ENCODE peak calls at places on chromosomes 6 and 20, in five cellular contexts. B is IMR-90, O is prostate gland, L is epithelial cell of esophagus, U is PC-3. D is an unnamed sample.
A peak's percentile ranks its signal among the peaks of the same experiment; 100 is the strongest.

GRCh38 chr6:107642348-107643347 is 152.7 kb downstream of the SOBP start:
- DNase-seq in B (no peak), O (no peak), L (no peak), U (no peak), D (no peak)

GRCh38 chr6:157535354-157536217 is 154.6 kb downstream of the ZDHHC14 start:
- DNase-seq in B (peak; percentile 80), O (no peak), L (peak; percentile 74), U (peak; percentile 81), D (peak; percentile 90)

GRCh38 chr6:33407132-33407718 is 3.6 kb upstream of the PHF1 start:
- DNase-seq in B (peak; percentile 69), O (no peak), L (peak; percentile 63), U (peak; percentile 48), D (peak; percentile 60)

GRCh38 chr6:43147289-43147688 is 23.8 kb upstream of the SRF start:
- DNase-seq in B (no peak), O (no peak), L (no peak), U (no peak), D (no peak)

GRCh38 chr6:11146117-11146826 is 34.7 kb upstream of the ERVFRD-1 start:
- DNase-seq in B (no peak), O (no peak), L (peak; percentile 73), U (no peak), D (peak; percentile 82)

GRCh38 chr20:50794846-50795634 is at the start of gene BCAS4:
- DNase-seq in B (peak; percentile 79), O (peak; percentile 71), L (peak; percentile 79), U (peak; percentile 95), D (peak; percentile 75)

GRCh38 chr20:10649817-10650200 is 24.0 kb downstream of the JAG1 start:
- DNase-seq in B (no peak), O (no peak), L (no peak), U (no peak), D (no peak)

GRCh38 chr6:161584929-161585328 is 311.1 kb upstream of the AGPAT4 start:
- DNase-seq in B (no peak), O (no peak), L (no peak), U (no peak), D (no peak)

GRCh38 chr6:82144852-82145332 is 102.7 kb downstream of the IBTK start:
- DNase-seq in B (peak; percentile 93), O (no peak), L (peak; percentile 95), U (peak; percentile 86), D (peak; percentile 95)

DNA sequence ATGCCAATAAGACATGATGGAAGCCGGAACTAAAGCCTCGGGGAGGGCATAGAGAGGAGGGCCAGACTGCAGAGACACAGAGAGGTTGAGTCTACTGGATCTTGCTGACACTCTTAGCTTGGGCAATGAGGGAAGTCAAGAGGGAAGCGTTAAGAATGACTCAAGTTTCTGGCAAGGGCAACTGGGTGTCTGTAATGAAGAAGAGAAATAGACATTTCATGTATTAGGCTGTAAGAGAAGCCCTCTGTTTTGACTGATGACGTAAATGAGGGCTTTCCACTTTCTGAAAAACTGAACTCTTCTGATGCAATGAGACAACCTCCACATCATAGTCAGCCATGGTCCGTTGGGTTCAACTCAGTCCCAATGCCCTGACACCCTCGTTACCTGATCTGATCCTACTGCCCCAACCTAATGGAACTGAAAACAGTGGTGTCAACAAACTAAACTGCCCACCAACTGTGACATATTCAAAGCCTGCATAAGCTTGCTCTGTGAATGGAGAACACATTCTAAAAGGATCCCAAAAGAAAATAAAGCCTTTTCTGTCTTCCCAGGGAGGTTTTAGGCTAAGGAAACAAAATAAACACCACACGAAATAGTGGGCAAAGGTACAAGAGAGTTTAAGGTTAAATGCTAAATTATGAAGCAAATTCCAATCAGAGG is 45.8 kb upstream of the PNRC1 start:
- DNase-seq in B (peak; percentile 49), O (no peak), L (peak; percentile 94), U (no peak), D (peak; percentile 94)
- H3K4me3 ChIP-seq in B (no peak overlapping the region), O (peak overlapping the region; percentile 2), L (peak overlapping the region; percentile 1), U (no peak overlapping the region), D (no peak overlapping the region)

GRCh38 chr20:34525709-34526416 is 9.6 kb downstream of the DYNLRB1 start:
- DNase-seq in B (peak; percentile 100), O (peak; percentile 96), L (peak; percentile 99), U (peak; percentile 100), D (peak; percentile 100)
- H3K4me3 ChIP-seq in B (no peak overlapping the region), O (peak overlapping the region; percentile 4), L (no peak overlapping the region), U (peak overlapping the region; percentile 17), D (no peak overlapping the region)

GRCh38 chr6:12404651-12405050 is 114.5 kb downstream of the EDN1 start:
- DNase-seq in B (no peak), O (no peak), L (no peak), U (no peak), D (no peak)
- H3K4me3 ChIP-seq in B (no peak overlapping the region), O (no peak overlapping the region), L (no peak overlapping the region), U (no peak overlapping the region), D (no peak overlapping the region)

GRCh38 chr6:112163295-112164257 is 76.2 kb downstream of the FAM229B start:
- DNase-seq in B (peak; percentile 31), O (peak; percentile 46), L (peak; percentile 62), U (peak; percentile 64), D (peak; percentile 36)
- H3K4me3 ChIP-seq in B (no peak overlapping the region), O (no peak overlapping the region), L (no peak overlapping the region), U (no peak overlapping the region), D (no peak overlapping the region)

GRCh38 chr6:75281643-75282042 is 2.9 kb downstream of the TMEM30A start:
- DNase-seq in B (no peak), O (no peak), L (no peak), U (no peak), D (peak; percentile 30)
- H3K4me3 ChIP-seq in B (peak overlapping the region; percentile 60), O (no peak overlapping the region), L (peak overlapping the region; percentile 93), U (peak overlapping the region; percentile 61), D (no peak overlapping the region)

DNA sequence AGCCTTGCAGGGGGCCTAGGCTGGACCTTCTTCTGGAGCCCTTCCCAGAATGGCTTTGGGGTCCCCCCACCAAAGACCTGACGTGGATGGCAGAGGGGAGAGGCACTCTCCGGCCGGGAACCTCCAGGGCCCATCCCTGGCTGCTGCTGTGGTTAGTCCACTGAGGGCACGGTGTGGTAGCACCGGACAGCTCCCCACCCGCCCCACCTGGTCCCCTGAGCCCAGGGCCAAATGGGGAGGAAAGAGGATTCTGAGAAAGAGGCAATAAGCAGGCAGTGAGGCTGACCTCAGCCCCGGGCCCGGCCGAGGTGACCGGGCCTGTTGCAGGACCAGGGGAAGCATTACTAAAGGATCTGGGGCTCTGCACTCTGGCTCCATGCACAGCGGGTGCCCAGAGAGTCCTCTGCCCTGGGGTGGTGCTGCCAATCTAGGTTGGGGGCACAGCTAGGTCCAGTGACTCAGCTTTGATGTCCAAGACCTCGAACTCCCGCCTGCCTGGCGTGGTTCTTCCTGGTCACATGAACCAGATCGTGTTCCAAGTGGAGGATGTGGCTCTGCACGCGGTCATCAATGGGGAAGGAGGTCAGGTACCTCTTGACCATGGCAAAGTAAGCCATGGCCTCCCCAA is 2.2 kb downstream of the CENPB start:
- DNase-seq in B (no peak), O (no peak), L (no peak), U (no peak), D (no peak)
- H3K4me3 ChIP-seq in B (no peak overlapping the region), O (no peak overlapping the region), L (peak overlapping the region; percentile 73), U (peak overlapping the region; percentile 73), D (no peak overlapping the region)

GRCh38 chr6:7241709-7242645 is 71.0 kb downstream of the SSR1 start:
- DNase-seq in B (peak; percentile 48), O (no peak), L (no peak), U (peak; percentile 61), D (no peak)
- H3K4me3 ChIP-seq in B (no peak overlapping the region), O (no peak overlapping the region), L (no peak overlapping the region), U (peak overlapping the region; percentile 7), D (no peak overlapping the region)

GRCh38 chr6:164911151-164911550 is 398.3 kb downstream of the C6orf118 start:
- DNase-seq in B (no peak), O (no peak), L (no peak), U (no peak), D (no peak)
- H3K4me3 ChIP-seq in B (no peak overlapping the region), O (no peak overlapping the region), L (no peak overlapping the region), U (no peak overlapping the region), D (no peak overlapping the region)

D was measured in bronchial epithelial cell.